ENCODE peak calls at places on chromosome 12, in eight cellular contexts. I is Panc1; B is astrocyte of the spinal cord; K is activated gamma-delta T cell; X is stimulated activated naive CD4-positive, alpha-beta T cell; V is stimulated activated CD4-positive, alpha-beta T cell treated with anti-CD3 and anti-CD28 coated beads, Interleukin-2, amount 100 ng/mL, for 24 hours; F is GM20000; W is psoas muscle. R is an unnamed sample.

GRCh38 chr12:2833327-2833726 is 1.5 kb downstream of the NRIP2 start:
- DNase-seq in I (no peak), V (no peak), B (no peak), W (no peak), F (no peak), K (no peak), X (no peak), R (no peak)

GRCh38 chr12:43357141-43357540 is 194.9 kb downstream of the ADAMTS20 start:
- DNase-seq in K (no peak), W (no peak), B (no peak), V (no peak), I (no peak), X (no peak), F (no peak), R (no peak)

GRCh38 chr12:57128519-57129247 is 400 bp downstream of the LRP1 start:
- DNase-seq in K (no peak), I (no peak), W (no peak), V (no peak), F (no peak), X (no peak), B (no peak), R (no peak)

GRCh38 chr12:54294152-54294913 is 6.5 kb downstream of the NFE2 start:
- DNase-seq in F (peak), X (peak), K (no peak), W (peak), B (no peak), V (peak), I (no peak), R (no peak)

GRCh38 chr12:120720234-120720968 is 5.2 kb upstream of the ACADS start:
- DNase-seq in V (no peak), X (no peak), F (no peak), K (no peak), I (no peak), B (peak), W (no peak), R (peak)

GRCh38 chr12:52126605-52127578 is 47.4 kb downstream of the SMIM41 start:
- DNase-seq in K (no peak), W (no peak), F (peak), X (no peak), I (no peak), B (no peak), V (peak), R (peak)

GRCh38 chr12:98714426-98714825 is 69.3 kb downstream of the APAF1 start:
- DNase-seq in I (no peak), K (no peak), V (no peak), F (no peak), B (no peak), W (no peak), X (no peak), R (no peak)

GRCh38 chr12:63668028-63668799 is at the start of gene DPY19L2:
- DNase-seq in V (peak), X (peak), W (peak), I (no peak), B (peak), K (peak), F (peak), R (peak)

GRCh38 chr12:67042697-67043131 is 226.4 kb upstream of the CAND1 start:
- DNase-seq in W (no peak), I (no peak), K (no peak), V (no peak), B (peak), X (no peak), F (no peak), R (peak)

GRCh38 chr12:29299613-29300012 is 81.4 kb downstream of the ERGIC2 start:
- DNase-seq in W (no peak), F (no peak), K (no peak), B (no peak), V (no peak), I (no peak), X (no peak), R (no peak)

GRCh38 chr12:8108808-8109398 is 14.5 kb upstream of the CLEC4A start:
- DNase-seq in F (peak), V (peak), X (peak), W (peak), B (peak), I (peak), K (no peak), R (peak)

GRCh38 chr12:123849517-123849916 is 87.4 kb downstream of the DNAH10 start:
- DNase-seq in W (no peak), I (no peak), F (no peak), X (no peak), B (no peak), V (no peak), K (no peak), R (no peak)

GRCh38 chr12:53191096-53191884 is 10.6 kb upstream of the CSAD start:
- DNase-seq in V (no peak), K (no peak), B (no peak), I (no peak), F (no peak), X (no peak), W (no peak), R (no peak)

GRCh38 chr12:48795550-48796455 is 6.9 kb upstream of the ADCY6 start:
- DNase-seq in K (no peak), V (peak), B (peak), X (peak), W (peak), F (peak), I (peak), R (peak)

R was measured in brain microvascular endothelial cell.